ENCODE peak calls at places on chromosomes 5 and 9, in seven cellular contexts. P is T-helper 9 cell, V is mesothelial cell of epicardium, I is type B pancreatic cell, D is naive B cell, Z is C1 segment of cervical spinal cord, Y is COR-L47. G is an unnamed sample.

GRCh38 chr9:97518909-97519307 is 17.4 kb downstream of the TMOD1 start:
- DNase-seq in V (no peak), Y (no peak), D (no peak), P (no peak), Z (peak), I (no peak), G (no peak)

GRCh38 chr5:91257301-91257700 is 125.8 kb downstream of the ARRDC3 start:
- DNase-seq in Z (no peak), V (no peak), P (no peak), I (no peak), Y (no peak), D (no peak), G (no peak)

GRCh38 chr9:133127340-133127981 is 6.4 kb upstream of the RALGDS start:
- DNase-seq in P (peak), Z (peak), D (no peak), Y (no peak), I (no peak), V (no peak), G (no peak)

GRCh38 chr5:125295405-125295872 is 549.0 kb upstream of the ZNF608 start:
- DNase-seq in Z (no peak), I (no peak), Y (no peak), V (no peak), D (no peak), P (no peak), G (no peak)

GRCh38 chr5:57172466-57172961 is 1.3 kb upstream of the GPBP1 start:
- DNase-seq in V (no peak), Y (no peak), I (no peak), Z (no peak), D (peak), P (no peak), G (no peak)

GRCh38 chr5:2879701-2880100 is 128.2 kb upstream of the IRX2 start:
- DNase-seq in Y (no peak), Z (no peak), V (no peak), I (no peak), D (no peak), P (no peak), G (no peak)

GRCh38 chr9:14339746-14340145 is 25.8 kb upstream of the NFIB start:
- DNase-seq in I (no peak), Z (no peak), D (no peak), Y (no peak), P (no peak), V (no peak), G (no peak)

GRCh38 chr9:19720374-19720773 is 68.5 kb downstream of the SLC24A2 start:
- DNase-seq in I (no peak), D (no peak), V (no peak), Z (no peak), P (no peak), Y (no peak), G (no peak)

GRCh38 chr9:136840877-136841645 is 1.2 kb upstream of the AJM1 start:
- DNase-seq in Z (peak), P (no peak), D (no peak), V (no peak), I (no peak), Y (peak), G (peak)

GRCh38 chr5:113606298-113607134 is 93.0 kb downstream of the YTHDC2 start:
- DNase-seq in Z (peak), D (peak), V (no peak), P (peak), Y (peak), I (no peak), G (no peak)

G was measured in occipital lobe.